ENCODE peak calls at places on chromosomes 12 and 14, in four cellular contexts. G is stomach, H is lung, Y is hepatocyte. L is an unnamed sample.
A peak's percentile ranks its signal among the peaks of the same experiment; 100 is the strongest.

GRCh38 chr12:81759215-81759991 is at the start of gene PPFIA2:
- DNase-seq in G (no peak), H (no peak), Y (peak; percentile 35), L (no peak)

GRCh38 chr12:53949631-53950440 is 4.9 kb upstream of the HOXC12 start:
- DNase-seq in G (no peak), H (no peak), Y (no peak), L (peak; percentile 51)

GRCh38 chr14:51095854-51096823 is 1.2 kb upstream of the TRIM9 start:
- DNase-seq in G (no peak), H (no peak), Y (peak; percentile 40), L (peak; percentile 35)

GRCh38 chr12:120988658-120989057 is 10.3 kb downstream of the HNF1A start:
- DNase-seq in G (no peak), H (no peak), Y (no peak), L (no peak)

GRCh38 chr14:88948199-88948598 is 123.7 kb downstream of the TTC8 start:
- DNase-seq in G (no peak), H (no peak), Y (no peak), L (no peak)

GRCh38 chr12:54390668-54391551 is 6.4 kb upstream of the ZNF385A start:
- DNase-seq in G (peak; percentile 58), H (no peak), Y (peak; percentile 84), L (peak; percentile 84)

GRCh38 chr12:19959353-19959752 is 409.0 kb upstream of the PDE3A start:
- DNase-seq in G (no peak), H (no peak), Y (no peak), L (no peak)

GRCh38 chr12:86837246-86837645 is 581.1 kb upstream of the MGAT4C start:
- DNase-seq in G (no peak), H (no peak), Y (no peak), L (no peak)

GRCh38 chr12:12582895-12583303 is 20.2 kb upstream of the DUSP16 start:
- DNase-seq in G (no peak), H (peak; percentile 67), Y (peak; percentile 58), L (peak; percentile 67)

GRCh38 chr14:96192975-96193805 is 11.4 kb upstream of the BDKRB2 start:
- DNase-seq in G (no peak), H (no peak), Y (no peak), L (no peak)
- H3K4me3 ChIP-seq in G (no peak overlapping the region), H (no peak overlapping the region), Y (no peak overlapping the region), L (no peak overlapping the region)

GRCh38 chr14:100706860-100707259 is 19.8 kb upstream of the DLK1 start:
- DNase-seq in G (no peak), H (no peak), Y (no peak), L (no peak)

GRCh38 chr14:100709956-100710284 is 16.8 kb upstream of the DLK1 start:
- DNase-seq in G (no peak), H (no peak), Y (no peak), L (no peak)

GRCh38 chr14:100709252-100709955 is 17.3 kb upstream of the DLK1 start:
- DNase-seq in G (no peak), H (no peak), Y (peak; percentile 73), L (no peak)

GRCh38 chr14:100710391-100711116 is 16.1 kb upstream of the DLK1 start:
- DNase-seq in G (no peak), H (no peak), Y (no peak), L (no peak)

GRCh38 chr14:100708349-100709217 is 18.1 kb upstream of the DLK1 start:
- DNase-seq in G (peak; percentile 54), H (peak; percentile 68), Y (peak; percentile 84), L (peak; percentile 68)
- TF ChIP-seq CTCF in G (peak; percentile 24), H (no peak), Y (peak; percentile 43), L (peak; percentile 44)

GRCh38 chr12:124413401-124413800 is 118.5 kb downstream of the RFLNA start:
- DNase-seq in G (no peak), H (no peak), Y (no peak), L (no peak)
- H3K4me1 ChIP-seq in G (peaks cover 30% of the 10 kb centered on the region), H (peaks cover 5% of the 10 kb centered on the region), Y (peaks cover 26% of the 10 kb centered on the region), L (no peaks in the 10 kb centered on the region)

DNA sequence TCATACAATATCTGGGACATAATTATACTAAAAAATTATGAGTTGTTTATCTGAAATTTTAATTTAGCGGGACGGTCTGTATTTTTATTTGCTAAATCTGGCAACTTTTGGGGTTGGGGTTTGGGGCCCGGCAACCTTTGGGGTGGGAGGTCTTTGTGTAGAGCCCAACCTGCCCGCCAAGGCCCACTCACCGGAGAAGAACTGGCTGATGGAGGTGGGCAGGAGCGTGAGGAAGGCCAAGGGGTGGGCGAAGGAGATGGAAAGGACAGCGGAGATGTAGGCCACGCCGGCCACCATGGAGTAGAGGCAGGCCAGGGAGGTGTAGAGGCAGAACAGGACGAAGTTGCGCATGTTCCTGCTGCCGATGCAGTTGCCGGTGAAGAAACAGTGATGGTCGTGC is 2.6 kb downstream of the ZDHHC22 start:
- DNase-seq in G (no peak), H (no peak), Y (no peak), L (no peak)
- H3K4me3 ChIP-seq in G (no peak overlapping the region), H (no peak overlapping the region), Y (no peak overlapping the region), L (no peak overlapping the region)

GRCh38 chr14:68716698-68717097 is 76.2 kb downstream of the ZFP36L1 start:
- DNase-seq in G (peak; percentile 60), H (no peak), Y (peak; percentile 63), L (peak; percentile 41)

GRCh38 chr14:68712703-68713370 is 80.0 kb downstream of the ZFP36L1 start:
- DNase-seq in G (no peak), H (no peak), Y (no peak), L (no peak)

GRCh38 chr14:68718033-68718725 is 74.7 kb downstream of the ZFP36L1 start:
- DNase-seq in G (no peak), H (no peak), Y (no peak), L (no peak)

GRCh38 chr14:68713782-68714181 is 79.1 kb downstream of the ZFP36L1 start:
- DNase-seq in G (no peak), H (no peak), Y (no peak), L (no peak)

GRCh38 chr14:68715032-68715924 is 77.6 kb downstream of the ZFP36L1 start:
- DNase-seq in G (no peak), H (no peak), Y (no peak), L (no peak)
- TF ChIP-seq CTCF in G (no peak), H (no peak), Y (no peak), L (no peak)

DNA sequence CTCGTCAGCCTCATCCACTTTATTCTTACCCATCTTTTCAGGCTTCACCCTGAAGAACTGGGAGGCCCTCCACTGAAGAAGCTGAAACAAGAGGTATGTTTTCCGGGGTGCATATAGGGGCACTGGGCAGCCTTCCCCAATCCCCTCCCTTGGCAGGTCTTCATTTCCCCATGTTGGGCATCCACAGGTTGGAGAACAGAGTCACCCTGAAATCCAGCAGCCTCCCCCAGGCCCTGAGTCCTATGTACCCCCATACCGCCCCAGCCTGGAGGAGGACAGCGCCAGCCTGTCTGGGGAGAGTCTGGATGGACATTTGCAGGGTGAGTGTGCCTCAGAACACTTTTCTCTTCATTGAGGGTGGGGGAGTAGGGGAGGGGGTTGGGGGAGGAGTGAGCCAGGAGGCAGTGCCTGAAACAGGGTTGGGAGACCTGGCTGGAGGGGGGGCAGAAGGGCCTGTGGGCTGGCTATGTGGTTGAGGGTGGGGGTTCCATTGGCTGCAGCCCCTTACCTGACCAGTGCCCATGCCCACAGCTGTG is 4.0 kb downstream of the NAB2 start:
- DNase-seq in G (peak; percentile 5), H (no peak), Y (no peak), L (no peak)
- H3K4me1 ChIP-seq in G (peaks cover 49% of the 10 kb centered on the region), H (no peaks in the 10 kb centered on the region), Y (peaks cover 30% of the 10 kb centered on the region), L (peaks cover 6% of the 10 kb centered on the region)

GRCh38 chr14:37590810-37591139 is 4.3 kb downstream of the FOXA1 start:
- DNase-seq in G (no peak), H (no peak), Y (no peak), L (no peak)
- H3K4me3 ChIP-seq in G (peak overlapping the region; percentile 67), H (no peak overlapping the region), Y (peak overlapping the region; percentile 54), L (peak overlapping the region; percentile 92)

L was measured in Caco-2.